ENCODE peak calls at places on chromosomes 7 and 10, in eight cellular contexts. One of them, this sample, is unnamed.

GRCh38 chr7:65235586-65235985 is 138.1 kb upstream of the ZNF92 start:
- DNase-seq in spleen: peak
- DNase-seq in HepG2: peak
- DNase-seq in GM23338: no peak
- DNase-seq in SK-N-SH: no peak
- DNase-seq in endothelial cell of umbilical vein: no peak
- DNase-seq in prostate gland: no peak
- DNase-seq in GM12891: no peak
- DNase-seq in this sample: no peak

GRCh38 chr10:83871486-83872081 is 267.7 kb upstream of the GHITM start:
- DNase-seq in SK-N-SH: peak
- DNase-seq in GM12891: peak
- DNase-seq in HepG2: peak
- DNase-seq in prostate gland: peak
- DNase-seq in spleen: peak
- DNase-seq in GM23338: peak
- DNase-seq in endothelial cell of umbilical vein: peak
- DNase-seq in this sample: no peak

GRCh38 chr7:26683277-26683676 is 181.1 kb downstream of the SKAP2 start:
- DNase-seq in prostate gland: no peak
- DNase-seq in GM23338: no peak
- DNase-seq in spleen: no peak
- DNase-seq in GM12891: no peak
- DNase-seq in endothelial cell of umbilical vein: no peak
- DNase-seq in SK-N-SH: no peak
- DNase-seq in HepG2: no peak
- DNase-seq in this sample: no peak

GRCh38 chr7:8176370-8177081 is 85.4 kb downstream of the ICA1 start:
- DNase-seq in spleen: peak
- DNase-seq in prostate gland: no peak
- DNase-seq in SK-N-SH: no peak
- DNase-seq in GM23338: no peak
- DNase-seq in endothelial cell of umbilical vein: no peak
- DNase-seq in HepG2: no peak
- DNase-seq in GM12891: no peak
- DNase-seq in this sample: no peak

GRCh38 chr7:30240401-30240800 is 44.0 kb upstream of the ZNRF2 start:
- DNase-seq in HepG2: no peak
- DNase-seq in endothelial cell of umbilical vein: no peak
- DNase-seq in prostate gland: no peak
- DNase-seq in SK-N-SH: no peak
- DNase-seq in GM12891: no peak
- DNase-seq in GM23338: no peak
- DNase-seq in spleen: no peak
- DNase-seq in this sample: no peak

GRCh38 chr7:97601941-97602457 is 129.9 kb upstream of the TAC1 start:
- DNase-seq in prostate gland: no peak
- DNase-seq in endothelial cell of umbilical vein: no peak
- DNase-seq in SK-N-SH: no peak
- DNase-seq in GM23338: no peak
- DNase-seq in HepG2: no peak
- DNase-seq in spleen: no peak
- DNase-seq in GM12891: no peak
- DNase-seq in this sample: no peak

GRCh38 chr7:77687100-77687746 is 9.0 kb upstream of the RSBN1L start:
- DNase-seq in spleen: no peak
- DNase-seq in SK-N-SH: no peak
- DNase-seq in HepG2: no peak
- DNase-seq in endothelial cell of umbilical vein: no peak
- DNase-seq in prostate gland: no peak
- DNase-seq in GM23338: no peak
- DNase-seq in GM12891: no peak
- DNase-seq in this sample: no peak

GRCh38 chr7:116075351-116076145 is 45.0 kb upstream of the TFEC start:
- DNase-seq in prostate gland: no peak
- DNase-seq in GM12891: no peak
- DNase-seq in GM23338: no peak
- DNase-seq in spleen: no peak
- DNase-seq in endothelial cell of umbilical vein: no peak
- DNase-seq in HepG2: no peak
- DNase-seq in SK-N-SH: no peak
- DNase-seq in this sample: no peak

GRCh38 chr10:555281-555680 is 134.2 kb downstream of the DIP2C start:
- DNase-seq in prostate gland: no peak
- DNase-seq in GM12891: no peak
- DNase-seq in endothelial cell of umbilical vein: no peak
- DNase-seq in SK-N-SH: no peak
- DNase-seq in HepG2: no peak
- DNase-seq in spleen: no peak
- DNase-seq in GM23338: no peak
- DNase-seq in this sample: no peak

GRCh38 chr7:100546129-100546867 is 7.3 kb downstream of the AGFG2 start:
- DNase-seq in GM12891: no peak
- DNase-seq in SK-N-SH: no peak
- DNase-seq in prostate gland: no peak
- DNase-seq in endothelial cell of umbilical vein: peak
- DNase-seq in spleen: no peak
- DNase-seq in GM23338: no peak
- DNase-seq in HepG2: peak
- DNase-seq in this sample: no peak

GRCh38 chr7:100545636-100546128 is 6.7 kb downstream of the AGFG2 start:
- DNase-seq in GM23338: peak
- DNase-seq in GM12891: no peak
- DNase-seq in HepG2: peak
- DNase-seq in endothelial cell of umbilical vein: peak
- DNase-seq in prostate gland: peak
- DNase-seq in spleen: no peak
- DNase-seq in SK-N-SH: peak
- DNase-seq in this sample: no peak

GRCh38 chr7:100544386-100544785 is 5.4 kb downstream of the AGFG2 start:
- DNase-seq in prostate gland: no peak
- DNase-seq in GM12891: no peak
- DNase-seq in spleen: no peak
- DNase-seq in HepG2: peak
- DNase-seq in GM23338: no peak
- DNase-seq in SK-N-SH: no peak
- DNase-seq in endothelial cell of umbilical vein: no peak
- DNase-seq in this sample: no peak

GRCh38 chr7:100543586-100543985 is 4.6 kb downstream of the AGFG2 start:
- DNase-seq in GM12891: no peak
- DNase-seq in prostate gland: no peak
- DNase-seq in SK-N-SH: no peak
- DNase-seq in GM23338: no peak
- DNase-seq in endothelial cell of umbilical vein: no peak
- DNase-seq in HepG2: no peak
- DNase-seq in spleen: no peak
- DNase-seq in this sample: no peak

DNA sequence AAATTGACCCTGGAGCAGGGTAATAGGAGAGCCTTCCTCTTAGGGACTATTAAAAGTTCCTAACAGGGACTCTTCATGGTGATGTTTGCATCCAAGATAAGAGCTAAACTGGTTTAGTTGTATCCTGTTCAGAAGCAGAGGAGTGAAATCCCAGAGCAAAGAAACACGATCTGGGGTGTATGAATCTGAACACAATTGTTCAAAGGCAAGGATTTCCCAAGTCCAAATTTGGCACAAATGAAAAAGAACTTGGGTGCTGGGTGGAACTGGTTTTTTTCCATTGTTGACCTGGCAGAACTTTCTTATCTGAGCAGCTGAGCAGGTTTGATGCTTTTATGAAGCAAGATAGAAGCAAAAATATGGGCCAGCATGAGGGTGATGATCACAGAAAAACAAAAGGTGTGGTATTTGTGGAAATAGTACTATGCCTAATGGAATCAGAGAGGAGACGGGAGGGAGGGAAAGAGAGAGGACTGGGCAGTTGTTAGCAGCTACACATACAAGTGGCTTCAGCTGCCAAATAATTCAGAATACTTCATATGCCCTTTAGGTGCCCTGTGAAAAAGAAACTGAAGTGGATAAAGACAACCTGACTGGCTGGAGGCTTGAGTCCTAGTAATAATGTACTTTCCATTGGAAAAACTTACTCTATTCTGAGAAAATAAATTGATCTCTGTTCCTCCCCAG is 6.1 kb downstream of the AGFG2 start:
- DNase-seq in SK-N-SH: no peak
- DNase-seq in GM12891: no peak
- DNase-seq in prostate gland: peak
- DNase-seq in spleen: no peak
- DNase-seq in GM23338: no peak
- DNase-seq in HepG2: peak
- DNase-seq in endothelial cell of umbilical vein: no peak
- DNase-seq in this sample: no peak
- TF ChIP-seq POLR2AphosphoS5 in SK-N-SH: no peak
- TF ChIP-seq POLR2AphosphoS5 in GM12891: peak
- TF ChIP-seq POLR2AphosphoS5 in prostate gland: peak
- TF ChIP-seq POLR2AphosphoS5 in spleen: no peak
- TF ChIP-seq POLR2AphosphoS5 in GM23338: no peak
- TF ChIP-seq POLR2AphosphoS5 in HepG2: peak
- TF ChIP-seq POLR2AphosphoS5 in endothelial cell of umbilical vein: no peak
- TF ChIP-seq POLR2AphosphoS5 in this sample: no peak

GRCh38 chr10:119162693-119163092 is 2.8 kb downstream of the SFXN4 start:
- DNase-seq in GM23338: no peak
- DNase-seq in SK-N-SH: no peak
- DNase-seq in GM12891: no peak
- DNase-seq in prostate gland: no peak
- DNase-seq in endothelial cell of umbilical vein: no peak
- DNase-seq in HepG2: no peak
- DNase-seq in spleen: no peak
- DNase-seq in this sample: no peak

GRCh38 chr10:119166111-119166500 is 592 bp upstream of the SFXN4 start:
- DNase-seq in GM12891: no peak
- DNase-seq in HepG2: no peak
- DNase-seq in spleen: no peak
- DNase-seq in SK-N-SH: no peak
- DNase-seq in GM23338: no peak
- DNase-seq in endothelial cell of umbilical vein: no peak
- DNase-seq in prostate gland: no peak
- DNase-seq in this sample: no peak

GRCh38 chr10:119167041-119167440 is 1.5 kb upstream of the SFXN4 start:
- DNase-seq in spleen: no peak
- DNase-seq in endothelial cell of umbilical vein: no peak
- DNase-seq in prostate gland: no peak
- DNase-seq in HepG2: no peak
- DNase-seq in GM23338: no peak
- DNase-seq in GM12891: no peak
- DNase-seq in SK-N-SH: no peak
- DNase-seq in this sample: no peak

GRCh38 chr10:119166564-119166963 is 1.1 kb upstream of the SFXN4 start:
- DNase-seq in prostate gland: no peak
- DNase-seq in endothelial cell of umbilical vein: peak
- DNase-seq in GM23338: peak
- DNase-seq in SK-N-SH: no peak
- DNase-seq in spleen: no peak
- DNase-seq in GM12891: no peak
- DNase-seq in HepG2: no peak
- DNase-seq in this sample: no peak

GRCh38 chr10:119165171-119166110 is at the start of gene SFXN4:
- DNase-seq in endothelial cell of umbilical vein: peak
- DNase-seq in prostate gland: peak
- DNase-seq in GM12891: peak
- DNase-seq in HepG2: peak
- DNase-seq in spleen: peak
- DNase-seq in SK-N-SH: peak
- DNase-seq in GM23338: peak
- DNase-seq in this sample: no peak
- TF ChIP-seq POLR2AphosphoS5 in endothelial cell of umbilical vein: peak
- TF ChIP-seq POLR2AphosphoS5 in prostate gland: peak
- TF ChIP-seq POLR2AphosphoS5 in GM12891: peak
- TF ChIP-seq POLR2AphosphoS5 in HepG2: peak
- TF ChIP-seq POLR2AphosphoS5 in spleen: peak
- TF ChIP-seq POLR2AphosphoS5 in SK-N-SH: no peak
- TF ChIP-seq POLR2AphosphoS5 in GM23338: peak
- TF ChIP-seq POLR2AphosphoS5 in this sample: peak

GRCh38 chr7:44103941-44104879 is at the start of gene AEBP1:
- DNase-seq in prostate gland: no peak
- DNase-seq in HepG2: no peak
- DNase-seq in spleen: peak
- DNase-seq in GM23338: peak
- DNase-seq in GM12891: no peak
- DNase-seq in SK-N-SH: peak
- DNase-seq in endothelial cell of umbilical vein: peak
- DNase-seq in this sample: no peak

GRCh38 chr7:44105832-44106231 is 1.7 kb downstream of the AEBP1 start:
- DNase-seq in HepG2: no peak
- DNase-seq in prostate gland: no peak
- DNase-seq in GM12891: no peak
- DNase-seq in GM23338: no peak
- DNase-seq in endothelial cell of umbilical vein: no peak
- DNase-seq in SK-N-SH: peak
- DNase-seq in spleen: no peak
- DNase-seq in this sample: no peak

GRCh38 chr7:44103566-44103940 is 592 bp upstream of the AEBP1 start:
- DNase-seq in HepG2: no peak
- DNase-seq in SK-N-SH: no peak
- DNase-seq in GM23338: no peak
- DNase-seq in GM12891: no peak
- DNase-seq in endothelial cell of umbilical vein: no peak
- DNase-seq in prostate gland: no peak
- DNase-seq in spleen: peak
- DNase-seq in this sample: no peak

GRCh38 chr7:44106311-44107065 is 2.3 kb downstream of the AEBP1 start:
- DNase-seq in endothelial cell of umbilical vein: no peak
- DNase-seq in prostate gland: no peak
- DNase-seq in HepG2: no peak
- DNase-seq in GM12891: no peak
- DNase-seq in spleen: peak
- DNase-seq in GM23338: no peak
- DNase-seq in SK-N-SH: no peak
- DNase-seq in this sample: no peak

GRCh38 chr7:44104880-44105771 is 981 bp downstream of the AEBP1 start:
- DNase-seq in prostate gland: no peak
- DNase-seq in HepG2: no peak
- DNase-seq in GM23338: peak
- DNase-seq in endothelial cell of umbilical vein: no peak
- DNase-seq in GM12891: no peak
- DNase-seq in SK-N-SH: peak
- DNase-seq in spleen: peak
- DNase-seq in this sample: no peak
- TF ChIP-seq POLR2AphosphoS5 in prostate gland: peak
- TF ChIP-seq POLR2AphosphoS5 in HepG2: no peak
- TF ChIP-seq POLR2AphosphoS5 in GM23338: no peak
- TF ChIP-seq POLR2AphosphoS5 in endothelial cell of umbilical vein: no peak
- TF ChIP-seq POLR2AphosphoS5 in GM12891: no peak
- TF ChIP-seq POLR2AphosphoS5 in SK-N-SH: no peak
- TF ChIP-seq POLR2AphosphoS5 in spleen: no peak
- TF ChIP-seq POLR2AphosphoS5 in this sample: no peak

DNA sequence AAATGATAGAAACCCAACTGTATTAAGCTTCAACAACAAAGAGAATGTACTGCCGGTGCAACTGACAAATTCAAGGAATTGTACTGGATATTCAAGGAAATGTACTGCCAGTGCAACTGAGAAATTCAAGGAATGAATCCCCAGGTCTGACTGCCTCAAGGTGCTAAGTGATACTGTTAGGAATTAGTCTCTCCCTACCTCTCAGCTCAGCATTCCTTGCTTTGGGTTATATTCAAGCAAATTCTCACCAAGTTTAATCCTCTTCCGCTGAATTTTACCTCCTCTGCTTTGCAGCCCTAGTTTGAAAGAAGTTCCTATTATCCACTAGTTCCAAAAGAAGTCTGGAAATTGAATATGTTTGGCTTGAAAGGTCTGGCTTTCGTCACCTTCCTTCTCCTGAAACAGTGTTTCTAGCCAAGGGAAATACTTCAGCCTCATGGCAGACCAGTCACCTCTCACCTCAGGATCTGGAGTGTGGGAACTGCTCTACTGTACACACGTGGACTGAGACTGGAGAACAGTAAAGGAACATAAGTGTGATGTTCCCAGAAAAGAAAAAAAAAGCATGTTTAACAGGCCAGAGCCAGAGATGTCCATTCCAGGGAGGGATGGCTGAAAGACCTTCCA is 60.4 kb downstream of the SORCS1 start:
- DNase-seq in GM12891: no peak
- DNase-seq in HepG2: no peak
- DNase-seq in SK-N-SH: no peak
- DNase-seq in GM23338: peak
- DNase-seq in spleen: no peak
- DNase-seq in endothelial cell of umbilical vein: no peak
- DNase-seq in prostate gland: no peak
- DNase-seq in this sample: no peak
- TF ChIP-seq POLR2AphosphoS5 in GM12891: no peak
- TF ChIP-seq POLR2AphosphoS5 in HepG2: no peak
- TF ChIP-seq POLR2AphosphoS5 in SK-N-SH: no peak
- TF ChIP-seq POLR2AphosphoS5 in GM23338: no peak
- TF ChIP-seq POLR2AphosphoS5 in spleen: no peak
- TF ChIP-seq POLR2AphosphoS5 in endothelial cell of umbilical vein: no peak
- TF ChIP-seq POLR2AphosphoS5 in prostate gland: no peak
- TF ChIP-seq POLR2AphosphoS5 in this sample: no peak